ENCODE peak calls at places on chromosomes 6 and 20, in seven cellular contexts. U is T-cell; G is SHP77; M is activated T-helper 1 cell treated with Interleukin-2 at 50 U/mL for 16 hours; L is HepG2; Z is C1 segment of cervical spinal cord; N is stimulated activated CD4-positive, alpha-beta T cell treated with anti-CD3 and anti-CD28 coated beads, Interleukin-2, amount 100 ng/mL, for 48 hours. K is an unnamed sample.

GRCh38 chr6:112223070-112223861 is 31.1 kb downstream of the LAMA4 start:
- DNase-seq in U (no peak), G (no peak), M (no peak), L (no peak), Z (no peak), N (no peak), K (no peak)

GRCh38 chr6:8707956-8708772 is 272.8 kb upstream of the SLC35B3 start:
- DNase-seq in U (no peak), G (peak), M (no peak), L (peak), Z (no peak), N (no peak), K (no peak)

GRCh38 chr20:17992224-17992637 is 23.4 kb downstream of the MGME1 start:
- DNase-seq in U (no peak), G (no peak), M (no peak), L (no peak), Z (no peak), N (peak), K (no peak)

GRCh38 chr20:51396365-51396909 is 146.1 kb downstream of the NFATC2 start:
- DNase-seq in U (no peak), G (no peak), M (no peak), L (no peak), Z (no peak), N (no peak), K (no peak)

GRCh38 chr6:149082320-149082719 is 235.2 kb upstream of the TAB2 start:
- DNase-seq in U (peak), G (peak), M (peak), L (peak), Z (peak), N (peak), K (peak)

GRCh38 chr20:63561624-63562396 is 7.9 kb downstream of the FNDC11 start:
- DNase-seq in U (no peak), G (no peak), M (no peak), L (no peak), Z (no peak), N (no peak), K (no peak)

GRCh38 chr20:17654649-17655285 is 27.3 kb downstream of the RRBP1 start:
- DNase-seq in U (no peak), G (no peak), M (no peak), L (peak), Z (no peak), N (no peak), K (no peak)

GRCh38 chr20:47888351-47888750 is 103.1 kb upstream of the SULF2 start:
- DNase-seq in U (no peak), G (no peak), M (no peak), L (no peak), Z (no peak), N (no peak), K (no peak)

GRCh38 chr6:144006731-144007454 is 1.2 kb downstream of the PLAGL1 start:
- DNase-seq in U (no peak), G (no peak), M (no peak), L (no peak), Z (no peak), N (no peak), K (no peak)

GRCh38 chr6:53796451-53796780 is 1.6 kb downstream of the LRRC1 start:
- DNase-seq in U (no peak), G (no peak), M (no peak), L (peak), Z (no peak), N (no peak), K (no peak)

GRCh38 chr6:153231048-153231635 is 100.1 kb upstream of the RGS17 start:
- DNase-seq in U (no peak), G (peak), M (no peak), L (peak), Z (peak), N (peak), K (no peak)

GRCh38 chr6:105759946-105760345 is 326.2 kb upstream of the PRDM1 start:
- DNase-seq in U (no peak), G (no peak), M (no peak), L (no peak), Z (no peak), N (no peak), K (no peak)

GRCh38 chr20:51654060-51654459 is 111.5 kb upstream of the NFATC2 start:
- DNase-seq in U (no peak), G (no peak), M (no peak), L (no peak), Z (no peak), N (no peak), K (no peak)

GRCh38 chr6:20432692-20433091 is 31.0 kb downstream of the E2F3 start:
- DNase-seq in U (no peak), G (peak), M (no peak), L (no peak), Z (no peak), N (no peak), K (no peak)

GRCh38 chr6:111549744-111550143 is 55.9 kb downstream of the TRAF3IP2 start:
- DNase-seq in U (no peak), G (no peak), M (no peak), L (no peak), Z (no peak), N (no peak), K (no peak)

GRCh38 chr6:25296217-25296905 is 17.2 kb downstream of the CARMIL1 start:
- DNase-seq in U (no peak), G (no peak), M (no peak), L (no peak), Z (no peak), N (no peak), K (peak)

GRCh38 chr6:10297825-10298224 is 117.0 kb downstream of the TFAP2A start:
- DNase-seq in U (no peak), G (no peak), M (no peak), L (no peak), Z (no peak), N (no peak), K (no peak)

GRCh38 chr6:26232950-26233607 is 131.9 kb upstream of the BTN3A2 start:
- DNase-seq in U (peak), G (no peak), M (no peak), L (no peak), Z (no peak), N (no peak), K (peak)

GRCh38 chr6:77457720-77458349 is 5.5 kb downstream of the HTR1B start:
- DNase-seq in U (peak), G (peak), M (no peak), L (peak), Z (peak), N (peak), K (no peak)

GRCh38 chr6:142443102-142443501 is 141.3 kb downstream of the ADGRG6 start:
- DNase-seq in U (no peak), G (no peak), M (no peak), L (no peak), Z (no peak), N (no peak), K (no peak)

GRCh38 chr6:72446427-72446826 is 175.4 kb upstream of the KCNQ5 start:
- DNase-seq in U (no peak), G (no peak), M (no peak), L (no peak), Z (no peak), N (no peak), K (no peak)

GRCh38 chr6:2222275-2222842 is 23.0 kb downstream of the GMDS start:
- DNase-seq in U (no peak), G (no peak), M (no peak), L (no peak), Z (no peak), N (no peak), K (no peak)

GRCh38 chr20:47468290-47469050 is 33.2 kb upstream of the NCOA3 start:
- DNase-seq in U (no peak), G (no peak), M (no peak), L (no peak), Z (no peak), N (no peak), K (no peak)

GRCh38 chr20:61328906-61329558 is 77.0 kb downstream of the CDH4 start:
- DNase-seq in U (no peak), G (no peak), M (no peak), L (peak), Z (no peak), N (no peak), K (no peak)

GRCh38 chr20:33672426-33673114 is 1.7 kb downstream of the NECAB3 start:
- DNase-seq in U (no peak), G (peak), M (no peak), L (no peak), Z (no peak), N (no peak), K (no peak)

GRCh38 chr6:44831002-44831610 is 443.6 kb downstream of the CDC5L start:
- DNase-seq in U (no peak), G (no peak), M (no peak), L (no peak), Z (no peak), N (no peak), K (no peak)

GRCh38 chr6:112846711-112847110 is 499.6 kb downstream of the RFPL4B start:
- DNase-seq in U (no peak), G (no peak), M (no peak), L (no peak), Z (no peak), N (no peak), K (no peak)

GRCh38 chr20:46246527-46246926 is 61.8 kb downstream of the CDH22 start:
- DNase-seq in U (no peak), G (no peak), M (no peak), L (no peak), Z (no peak), N (no peak), K (no peak)

GRCh38 chr6:112413805-112414204 is 66.7 kb downstream of the RFPL4B start:
- DNase-seq in U (no peak), G (no peak), M (no peak), L (no peak), Z (no peak), N (no peak), K (no peak)

GRCh38 chr6:163180874-163181541 is 233.5 kb upstream of the QKI start:
- DNase-seq in U (no peak), G (no peak), M (no peak), L (peak), Z (peak), N (no peak), K (no peak)

GRCh38 chr20:56430471-56430870 is 18.4 kb downstream of the CASS4 start:
- DNase-seq in U (no peak), G (no peak), M (no peak), L (no peak), Z (no peak), N (no peak), K (no peak)

GRCh38 chr20:33862709-33863403 is 51.7 kb downstream of the CHMP4B start:
- DNase-seq in U (peak), G (peak), M (peak), L (peak), Z (peak), N (peak), K (peak)

GRCh38 chr6:156780117-156780641 is 3.0 kb downstream of the ARID1B start:
- DNase-seq in U (peak), G (peak), M (peak), L (peak), Z (peak), N (peak), K (peak)

GRCh38 chr6:136757150-136757549 is 35.1 kb downstream of the MAP3K5 start:
- DNase-seq in U (no peak), G (no peak), M (no peak), L (no peak), Z (no peak), N (no peak), K (no peak)

GRCh38 chr20:37308098-37309050 is 18.9 kb downstream of the MANBAL start:
- DNase-seq in U (no peak), G (no peak), M (no peak), L (no peak), Z (no peak), N (no peak), K (no peak)

GRCh38 chr20:59400666-59401065 is 100.3 kb downstream of the EDN3 start:
- DNase-seq in U (peak), G (no peak), M (no peak), L (no peak), Z (no peak), N (no peak), K (no peak)

GRCh38 chr6:160331753-160332152 is 16.4 kb upstream of the SLC22A3 start:
- DNase-seq in U (no peak), G (no peak), M (no peak), L (no peak), Z (no peak), N (no peak), K (no peak)

GRCh38 chr6:53439556-53439955 is 90.8 kb upstream of the ELOVL5 start:
- DNase-seq in U (no peak), G (no peak), M (no peak), L (no peak), Z (no peak), N (no peak), K (no peak)

K was measured in naive thymus-derived CD8-positive, alpha-beta T cell.